ENCODE peak calls at places on chromosomes 4 and X, in five cellular contexts. F is cardiac muscle cell; R is stimulated activated CD4-positive, alpha-beta T cell treated with anti-CD3 and anti-CD28 coated beads, Interleukin-4, amount 100 ng/mL, for 4 hours; O is NCI-H1048; J is Calu3. M is an unnamed sample.

GRCh38 chr4:110049951-110050925 is 137.6 kb downstream of the EGF start:
- DNase-seq in F (peak), R (peak), O (no peak), J (peak), M (peak)

GRCh38 chr4:2501034-2501594 is 32.2 kb downstream of the RNF4 start:
- DNase-seq in F (no peak), R (no peak), O (no peak), J (no peak), M (no peak)

GRCh38 chr4:94833394-94833793 is 75.6 kb downstream of the BMPR1B start:
- DNase-seq in F (no peak), R (no peak), O (no peak), J (no peak), M (no peak)

GRCh38 chr4:186934255-186934654 is 210.6 kb upstream of the FAT1 start:
- DNase-seq in F (no peak), R (no peak), O (no peak), J (no peak), M (peak)

GRCh38 chrX:2577844-2578444 is 77.2 kb upstream of the DHRSX start:
- DNase-seq in F (no peak), R (no peak), O (no peak), J (no peak), M (no peak)

GRCh38 chr4:71635094-71635493 is 148.8 kb downstream of the GC start:
- DNase-seq in F (no peak), R (no peak), O (peak), J (no peak), M (no peak)

GRCh38 chrX:119758682-119759332 is 419 bp downstream of the SOWAHD start:
- DNase-seq in F (peak), R (peak), O (no peak), J (peak), M (no peak)

GRCh38 chrX:21934414-21934813 is 6.1 kb upstream of the SMS start:
- DNase-seq in F (no peak), R (no peak), O (no peak), J (no peak), M (no peak)

GRCh38 chrX:46279925-46280313 is 265.3 kb downstream of the ZNF674 start:
- DNase-seq in F (no peak), R (no peak), O (no peak), J (no peak), M (no peak)

GRCh38 chrX:16999275-16999674 is 52.8 kb downstream of the REPS2 start:
- DNase-seq in F (peak), R (no peak), O (no peak), J (no peak), M (no peak)

GRCh38 chr4:121485190-121485804 is 104.5 kb upstream of the QRFPR start:
- DNase-seq in F (no peak), R (no peak), O (no peak), J (no peak), M (no peak)

GRCh38 chr4:18630218-18631110 is 608.9 kb upstream of the LCORL start:
- DNase-seq in F (no peak), R (no peak), O (no peak), J (no peak), M (no peak)

GRCh38 chr4:56674984-56675383 is 6.1 kb downstream of the HOPX start:
- DNase-seq in F (no peak), R (no peak), O (no peak), J (no peak), M (no peak)

GRCh38 chr4:57926311-57926710 is 816.1 kb upstream of the IGFBP7 start:
- DNase-seq in F (no peak), R (no peak), O (no peak), J (no peak), M (no peak)

GRCh38 chr4:34261799-34262314 is 1982.5 kb downstream of the ARAP2 start:
- DNase-seq in F (no peak), R (no peak), O (no peak), J (no peak), M (no peak)

GRCh38 chrX:48022100-48022499 is 15.3 kb downstream of the SPACA5 start:
- DNase-seq in F (no peak), R (no peak), O (no peak), J (no peak), M (no peak)

GRCh38 chr4:140686799-140687198 is 69.4 kb downstream of the TBC1D9 start:
- DNase-seq in F (no peak), R (no peak), O (no peak), J (no peak), M (no peak)

GRCh38 chrX:44903107-44903506 is 30.1 kb downstream of the KDM6A start:
- DNase-seq in F (no peak), R (peak), O (no peak), J (no peak), M (no peak)

GRCh38 chr4:153010137-153010536 is 74.0 kb downstream of the FHDC1 start:
- DNase-seq in F (no peak), R (no peak), O (no peak), J (no peak), M (no peak)

GRCh38 chrX:1658083-1658463 is 43.2 kb downstream of the ASMT start:
- DNase-seq in F (peak), R (no peak), O (no peak), J (no peak), M (no peak)

GRCh38 chr4:43331226-43332078 is 438.9 kb downstream of the GRXCR1 start:
- DNase-seq in F (no peak), R (no peak), O (no peak), J (no peak), M (no peak)

GRCh38 chrX:28520786-28521185 is 66.5 kb upstream of the IL1RAPL1 start:
- DNase-seq in F (no peak), R (no peak), O (no peak), J (no peak), M (no peak)

GRCh38 chr4:180456928-180457327 is 1786.3 kb upstream of the TENM3 start:
- DNase-seq in F (no peak), R (no peak), O (no peak), J (no peak), M (no peak)

GRCh38 chrX:23662187-23662586 is 5.1 kb upstream of the PRDX4 start:
- DNase-seq in F (no peak), R (no peak), O (no peak), J (no peak), M (no peak)

GRCh38 chr4:25085621-25086020 is 54.9 kb upstream of the LGI2 start:
- DNase-seq in F (no peak), R (no peak), O (no peak), J (no peak), M (peak)

GRCh38 chr4:168664242-168664897 is 167.5 kb downstream of the PALLD start:
- DNase-seq in F (no peak), R (no peak), O (peak), J (no peak), M (peak)

GRCh38 chrX:47854474-47854873 is 17.8 kb downstream of the ZNF81 start:
- DNase-seq in F (peak), R (peak), O (no peak), J (peak), M (peak)

GRCh38 chr4:28677808-28678207 is 1817.2 kb downstream of the STIM2 start:
- DNase-seq in F (no peak), R (no peak), O (no peak), J (no peak), M (no peak)

GRCh38 chrX:74426615-74427014 is 5.3 kb downstream of the SLC16A2 start:
- DNase-seq in F (no peak), R (no peak), O (no peak), J (no peak), M (no peak)

GRCh38 chr4:186068581-186069402 is at the start of gene TLR3:
- DNase-seq in F (no peak), R (no peak), O (no peak), J (no peak), M (peak)

GRCh38 chr4:15779789-15780188 is 1.7 kb downstream of the CD38 start:
- DNase-seq in F (no peak), R (no peak), O (no peak), J (no peak), M (no peak)

GRCh38 chrX:47958943-47959342 is 44.8 kb downstream of the ZNF182 start:
- DNase-seq in F (peak), R (peak), O (no peak), J (no peak), M (no peak)